ENCODE peak calls at places on chromosomes 6 and 20, in five cellular contexts. One of them, this sample, is unnamed.

GRCh38 chr20:2451939-2452732 is 18.5 kb downstream of the SNRPB start:
- DNase-seq in effector memory CD4-positive, alpha-beta T cell: no peak
- DNase-seq in adrenal gland: peak; percentile 90
- DNase-seq in left ventricle myocardium inferior: peak; percentile 42
- DNase-seq in fibroblast of lung: peak; percentile 55
- DNase-seq in this sample: peak; percentile 58

GRCh38 chr6:151914475-151914874 is 107.0 kb downstream of the ESR1 start:
- DNase-seq in effector memory CD4-positive, alpha-beta T cell: no peak
- DNase-seq in adrenal gland: no peak
- DNase-seq in left ventricle myocardium inferior: no peak
- DNase-seq in fibroblast of lung: peak; percentile 10
- DNase-seq in this sample: no peak

GRCh38 chr20:62761058-62761758 is 35.1 kb upstream of the MRGBP start:
- DNase-seq in effector memory CD4-positive, alpha-beta T cell: no peak
- DNase-seq in adrenal gland: no peak
- DNase-seq in left ventricle myocardium inferior: no peak
- DNase-seq in fibroblast of lung: peak; percentile 19
- DNase-seq in this sample: no peak

GRCh38 chr6:161367472-161367871 is 93.6 kb upstream of the AGPAT4 start:
- DNase-seq in effector memory CD4-positive, alpha-beta T cell: no peak
- DNase-seq in adrenal gland: no peak
- DNase-seq in left ventricle myocardium inferior: no peak
- DNase-seq in fibroblast of lung: no peak
- DNase-seq in this sample: no peak

GRCh38 chr6:77470983-77471382 is 7.7 kb upstream of the HTR1B start:
- DNase-seq in effector memory CD4-positive, alpha-beta T cell: no peak
- DNase-seq in adrenal gland: no peak
- DNase-seq in left ventricle myocardium inferior: no peak
- DNase-seq in fibroblast of lung: peak; percentile 28
- DNase-seq in this sample: no peak

GRCh38 chr6:111573118-111573883 is 32.4 kb downstream of the TRAF3IP2 start:
- DNase-seq in effector memory CD4-positive, alpha-beta T cell: no peak
- DNase-seq in adrenal gland: peak; percentile 55
- DNase-seq in left ventricle myocardium inferior: no peak
- DNase-seq in fibroblast of lung: peak; percentile 81
- DNase-seq in this sample: no peak

GRCh38 chr20:19528286-19529030 is 229.6 kb upstream of the RIN2 start:
- DNase-seq in effector memory CD4-positive, alpha-beta T cell: no peak
- DNase-seq in adrenal gland: no peak
- DNase-seq in left ventricle myocardium inferior: no peak
- DNase-seq in fibroblast of lung: no peak
- DNase-seq in this sample: no peak

GRCh38 chr20:16011519-16011918 is 561.7 kb downstream of the KIF16B start:
- DNase-seq in effector memory CD4-positive, alpha-beta T cell: no peak
- DNase-seq in adrenal gland: no peak
- DNase-seq in left ventricle myocardium inferior: no peak
- DNase-seq in fibroblast of lung: no peak
- DNase-seq in this sample: no peak

GRCh38 chr6:112415366-112415765 is 68.2 kb downstream of the RFPL4B start:
- DNase-seq in effector memory CD4-positive, alpha-beta T cell: no peak
- DNase-seq in adrenal gland: no peak
- DNase-seq in left ventricle myocardium inferior: no peak
- DNase-seq in fibroblast of lung: no peak
- DNase-seq in this sample: no peak

GRCh38 chr6:56370591-56371198 is 123.3 kb upstream of the COL21A1 start:
- DNase-seq in effector memory CD4-positive, alpha-beta T cell: no peak
- DNase-seq in adrenal gland: peak; percentile 88
- DNase-seq in left ventricle myocardium inferior: no peak
- DNase-seq in fibroblast of lung: peak; percentile 97
- DNase-seq in this sample: no peak

GRCh38 chr6:10633216-10633615 is 61.2 kb downstream of the C6orf52 start:
- DNase-seq in effector memory CD4-positive, alpha-beta T cell: no peak
- DNase-seq in adrenal gland: no peak
- DNase-seq in left ventricle myocardium inferior: no peak
- DNase-seq in fibroblast of lung: peak; percentile 82
- DNase-seq in this sample: no peak

GRCh38 chr20:33373735-33374605 is 27.3 kb downstream of the CDK5RAP1 start:
- DNase-seq in effector memory CD4-positive, alpha-beta T cell: no peak
- DNase-seq in adrenal gland: no peak
- DNase-seq in left ventricle myocardium inferior: no peak
- DNase-seq in fibroblast of lung: peak; percentile 66
- DNase-seq in this sample: no peak
- H3K36me3 ChIP-seq in effector memory CD4-positive, alpha-beta T cell: peaks cover 31% of the 10 kb centered on the region
- H3K36me3 ChIP-seq in adrenal gland: no peaks in the 10 kb centered on the region
- H3K36me3 ChIP-seq in left ventricle myocardium inferior: peaks cover 84% of the 10 kb centered on the region
- H3K36me3 ChIP-seq in fibroblast of lung: peaks cover 10% of the 10 kb centered on the region
- H3K36me3 ChIP-seq in this sample: no peaks in the 10 kb centered on the region

GRCh38 chr6:108660251-108660650 is 99.5 kb downstream of the FOXO3 start:
- DNase-seq in effector memory CD4-positive, alpha-beta T cell: no peak
- DNase-seq in adrenal gland: no peak
- DNase-seq in left ventricle myocardium inferior: no peak
- DNase-seq in fibroblast of lung: no peak
- DNase-seq in this sample: no peak
- H3K4me3 ChIP-seq in effector memory CD4-positive, alpha-beta T cell: no peak overlapping the region
- H3K4me3 ChIP-seq in adrenal gland: no peak overlapping the region
- H3K4me3 ChIP-seq in left ventricle myocardium inferior: no peak overlapping the region
- H3K4me3 ChIP-seq in fibroblast of lung: no peak overlapping the region
- H3K4me3 ChIP-seq in this sample: no peak overlapping the region

GRCh38 chr6:44401138-44401537 is 13.6 kb downstream of the CDC5L start:
- DNase-seq in effector memory CD4-positive, alpha-beta T cell: no peak
- DNase-seq in adrenal gland: no peak
- DNase-seq in left ventricle myocardium inferior: no peak
- DNase-seq in fibroblast of lung: peak; percentile 8
- DNase-seq in this sample: no peak

GRCh38 chr6:44400572-44400971 is 13.1 kb downstream of the CDC5L start:
- DNase-seq in effector memory CD4-positive, alpha-beta T cell: no peak
- DNase-seq in adrenal gland: no peak
- DNase-seq in left ventricle myocardium inferior: no peak
- DNase-seq in fibroblast of lung: no peak
- DNase-seq in this sample: no peak

GRCh38 chr6:44407951-44408670 is 20.6 kb downstream of the CDC5L start:
- DNase-seq in effector memory CD4-positive, alpha-beta T cell: no peak
- DNase-seq in adrenal gland: no peak
- DNase-seq in left ventricle myocardium inferior: no peak
- DNase-seq in fibroblast of lung: no peak
- DNase-seq in this sample: no peak

GRCh38 chr6:44404022-44404714 is 16.7 kb downstream of the CDC5L start:
- DNase-seq in effector memory CD4-positive, alpha-beta T cell: no peak
- DNase-seq in adrenal gland: no peak
- DNase-seq in left ventricle myocardium inferior: no peak
- DNase-seq in fibroblast of lung: no peak
- DNase-seq in this sample: no peak

GRCh38 chr6:44404715-44405099 is 17.2 kb downstream of the CDC5L start:
- DNase-seq in effector memory CD4-positive, alpha-beta T cell: no peak
- DNase-seq in adrenal gland: no peak
- DNase-seq in left ventricle myocardium inferior: no peak
- DNase-seq in fibroblast of lung: no peak
- DNase-seq in this sample: no peak
- H3K36me3 ChIP-seq in effector memory CD4-positive, alpha-beta T cell: peaks cover 57% of the 10 kb centered on the region
- H3K36me3 ChIP-seq in adrenal gland: no peaks in the 10 kb centered on the region
- H3K36me3 ChIP-seq in left ventricle myocardium inferior: peaks cover 64% of the 10 kb centered on the region
- H3K36me3 ChIP-seq in fibroblast of lung: peaks cover 2% of the 10 kb centered on the region
- H3K36me3 ChIP-seq in this sample: peaks cover 77% of the 10 kb centered on the region

DNA sequence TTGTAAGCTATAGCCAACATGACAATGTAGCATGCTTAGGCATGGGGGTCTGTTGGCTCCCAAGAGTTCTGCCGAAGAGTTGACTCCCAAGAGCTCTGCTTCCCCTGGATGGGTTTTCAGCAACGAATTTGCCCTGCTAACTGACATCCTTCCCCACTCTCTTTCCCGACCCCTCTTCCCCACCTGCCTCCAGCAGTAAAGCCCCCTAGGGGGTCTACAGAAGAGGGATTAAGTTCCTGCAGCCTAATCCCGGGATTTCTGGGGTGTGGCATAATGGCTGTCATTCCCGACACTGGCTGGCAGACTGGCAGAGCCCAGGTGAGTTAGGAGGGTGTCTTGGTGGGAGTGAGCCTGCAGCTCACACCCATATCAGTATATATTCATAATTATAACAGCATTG is 121.0 kb upstream of the ZNF184 start:
- DNase-seq in effector memory CD4-positive, alpha-beta T cell: no peak
- DNase-seq in adrenal gland: no peak
- DNase-seq in left ventricle myocardium inferior: no peak
- DNase-seq in fibroblast of lung: no peak
- DNase-seq in this sample: no peak
- H3K4me3 ChIP-seq in effector memory CD4-positive, alpha-beta T cell: no peak overlapping the region
- H3K4me3 ChIP-seq in adrenal gland: no peak overlapping the region
- H3K4me3 ChIP-seq in left ventricle myocardium inferior: no peak overlapping the region
- H3K4me3 ChIP-seq in fibroblast of lung: no peak overlapping the region
- H3K4me3 ChIP-seq in this sample: no peak overlapping the region

GRCh38 chr20:49091104-49091503 is 45.0 kb downstream of the CSE1L start:
- DNase-seq in effector memory CD4-positive, alpha-beta T cell: no peak
- DNase-seq in adrenal gland: no peak
- DNase-seq in left ventricle myocardium inferior: no peak
- DNase-seq in fibroblast of lung: no peak
- DNase-seq in this sample: no peak
- H3K36me3 ChIP-seq in effector memory CD4-positive, alpha-beta T cell: peaks cover 92% of the 10 kb centered on the region
- H3K36me3 ChIP-seq in adrenal gland: no peaks in the 10 kb centered on the region
- H3K36me3 ChIP-seq in left ventricle myocardium inferior: peaks cover 88% of the 10 kb centered on the region
- H3K36me3 ChIP-seq in fibroblast of lung: peaks cover 3% of the 10 kb centered on the region
- H3K36me3 ChIP-seq in this sample: no peaks in the 10 kb centered on the region

GRCh38 chr20:31527266-31527665 is 13.0 kb downstream of the HM13 start:
- DNase-seq in effector memory CD4-positive, alpha-beta T cell: no peak
- DNase-seq in adrenal gland: no peak
- DNase-seq in left ventricle myocardium inferior: no peak
- DNase-seq in fibroblast of lung: no peak
- DNase-seq in this sample: no peak
- H3K4me3 ChIP-seq in effector memory CD4-positive, alpha-beta T cell: no peak overlapping the region
- H3K4me3 ChIP-seq in adrenal gland: no peak overlapping the region
- H3K4me3 ChIP-seq in left ventricle myocardium inferior: no peak overlapping the region
- H3K4me3 ChIP-seq in fibroblast of lung: no peak overlapping the region
- H3K4me3 ChIP-seq in this sample: no peak overlapping the region